ENCODE peak calls at places on chromosome 14, in six cellular contexts. R, T, E, G, P and Q are unnamed samples.

GRCh38 chr14:35215110-35215872 is 76.9 kb upstream of the PSMA6 start:
- DNase-seq in R (no peak), T (peak), E (no peak), G (peak), P (peak), Q (no peak)

GRCh38 chr14:96081767-96082400 is 42.7 kb downstream of the C14orf132 start:
- DNase-seq in R (no peak), T (no peak), E (no peak), G (no peak), P (no peak), Q (no peak)

GRCh38 chr14:100279563-100279962 is 26.7 kb downstream of the SLC25A29 start:
- DNase-seq in R (no peak), T (no peak), E (no peak), G (no peak), P (no peak), Q (no peak)

GRCh38 chr14:64732536-64733120 is 28.4 kb downstream of the PLEKHG3 start:
- DNase-seq in R (no peak), T (no peak), E (no peak), G (no peak), P (no peak), Q (no peak)

GRCh38 chr14:54362759-54363437 is 33.9 kb upstream of the CDKN3 start:
- DNase-seq in R (no peak), T (peak), E (no peak), G (no peak), P (no peak), Q (no peak)

GRCh38 chr14:50395448-50395847 is 1.2 kb downstream of the CDKL1 start:
- DNase-seq in R (no peak), T (no peak), E (peak), G (no peak), P (no peak), Q (no peak)

GRCh38 chr14:71551291-71551955 is 380.8 kb upstream of the RGS6 start:
- DNase-seq in R (no peak), T (peak), E (no peak), G (no peak), P (peak), Q (no peak)

GRCh38 chr14:68950111-68950510 is 29.0 kb downstream of the ACTN1 start:
- DNase-seq in R (no peak), T (peak), E (no peak), G (no peak), P (no peak), Q (no peak)

GRCh38 chr14:63478437-63478852 is 64.7 kb downstream of the PPP2R5E start:
- DNase-seq in R (no peak), T (no peak), E (no peak), G (no peak), P (no peak), Q (no peak)

GRCh38 chr14:103905861-103906456 is 22.3 kb upstream of the TDRD9 start:
- DNase-seq in R (no peak), T (no peak), E (no peak), G (no peak), P (no peak), Q (no peak)

GRCh38 chr14:74979442-74980397 is 23.0 kb upstream of the EIF2B2 start:
- DNase-seq in R (no peak), T (peak), E (no peak), G (no peak), P (no peak), Q (no peak)

GRCh38 chr14:94560782-94561655 is at the start of gene SERPINA4:
- DNase-seq in R (no peak), T (no peak), E (no peak), G (no peak), P (no peak), Q (no peak)

GRCh38 chr14:45249847-45250575 is 3.0 kb downstream of the MIS18BP1 start:
- DNase-seq in R (no peak), T (peak), E (peak), G (no peak), P (peak), Q (no peak)
- TF ChIP-seq CTCF in R (no peak), T (no peak), E (no peak), G (no peak), P (no peak), Q (no peak)

DNA sequence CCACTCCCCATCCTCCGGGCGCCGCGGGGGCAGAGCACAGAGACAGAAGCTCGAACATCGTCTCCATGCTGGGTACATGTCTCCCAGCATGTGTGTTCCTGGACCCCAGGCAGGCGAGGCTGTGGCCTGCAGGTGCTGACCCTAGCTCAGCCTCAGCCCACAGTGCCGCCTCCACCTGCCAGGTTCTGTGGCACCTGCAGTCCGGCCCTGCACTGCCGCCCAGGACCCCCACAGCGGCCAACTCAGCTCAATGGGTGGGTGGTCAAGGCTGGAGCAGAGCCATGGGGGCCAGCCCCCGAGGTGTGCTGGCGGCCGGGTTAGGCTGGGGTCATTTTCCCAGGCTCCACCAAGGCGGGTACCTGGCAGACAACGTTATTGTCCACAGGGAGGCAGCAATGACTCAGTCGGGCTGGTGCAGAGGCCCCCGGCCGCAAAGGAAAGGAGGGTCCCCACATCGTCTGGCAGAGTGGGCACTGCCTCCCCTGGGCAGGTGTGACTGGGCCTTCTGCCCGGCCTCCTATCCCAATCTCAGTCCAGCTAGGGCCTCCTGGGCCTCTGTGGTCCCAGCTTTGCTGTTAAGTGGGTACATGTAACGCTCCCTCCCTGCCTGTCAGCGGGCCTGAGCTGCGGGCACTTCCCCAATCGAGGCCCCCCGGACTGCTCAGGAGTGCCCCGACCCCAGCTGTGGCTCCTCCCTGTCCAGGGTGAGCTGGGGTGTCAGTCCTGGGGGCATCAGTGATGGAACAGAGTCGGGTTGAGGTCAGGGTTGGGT is 20.2 kb upstream of the NUDT14 start:
- DNase-seq in R (no peak), T (no peak), E (no peak), G (no peak), P (no peak), Q (no peak)
- TF ChIP-seq CTCF in R (peak), T (no peak), E (no peak), G (no peak), P (peak), Q (no peak)

DNA sequence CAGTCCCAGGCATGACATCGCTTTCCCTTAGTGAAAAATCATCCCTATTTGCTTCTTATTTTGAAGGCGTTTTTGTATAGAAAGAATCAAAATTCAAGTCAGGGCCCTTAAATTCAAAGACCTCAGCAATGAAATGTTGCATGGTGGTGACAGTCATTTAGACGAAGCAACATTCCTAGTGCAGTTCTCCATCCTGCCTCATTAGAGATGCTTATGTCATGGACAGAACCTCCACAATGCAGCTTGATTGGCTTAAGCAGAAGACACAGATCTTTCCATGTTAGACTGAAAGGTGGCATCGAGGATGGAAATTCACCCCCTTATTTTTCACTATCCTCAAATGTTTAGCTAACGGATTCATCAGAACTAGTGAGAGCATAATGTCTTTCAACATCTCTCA is 12.5 kb upstream of the NRDE2 start:
- DNase-seq in R (no peak), T (no peak), E (no peak), G (no peak), P (no peak), Q (no peak)
- TF ChIP-seq CTCF in R (no peak), T (no peak), E (no peak), G (no peak), P (no peak), Q (no peak)

GRCh38 chr14:31477248-31477647 is 10.6 kb downstream of the GPR33 start:
- DNase-seq in R (no peak), T (no peak), E (no peak), G (no peak), P (no peak), Q (no peak)

GRCh38 chr14:31484754-31485153 is 3.1 kb downstream of the GPR33 start:
- DNase-seq in R (no peak), T (no peak), E (no peak), G (no peak), P (no peak), Q (no peak)

GRCh38 chr14:31476131-31476917 is 11.5 kb downstream of the GPR33 start:
- DNase-seq in R (no peak), T (no peak), E (no peak), G (no peak), P (no peak), Q (no peak)

DNA sequence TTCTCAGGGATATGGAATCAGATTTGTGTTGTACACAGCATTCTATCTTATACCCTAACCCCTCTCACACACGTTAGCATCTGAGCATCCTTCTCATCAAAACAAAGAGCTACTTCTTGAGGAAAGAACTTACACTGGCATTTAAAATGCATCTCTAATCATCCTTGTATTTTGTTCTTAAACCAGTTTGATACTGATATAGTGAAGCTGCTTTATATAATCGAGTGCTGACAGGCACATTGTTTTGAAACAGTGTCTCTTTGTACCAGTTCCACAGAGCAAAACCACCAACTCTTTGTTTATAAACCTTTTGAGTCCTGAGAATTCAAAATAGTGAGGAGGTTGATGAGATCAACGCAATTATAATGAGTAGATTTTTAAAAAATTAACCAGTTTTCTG is 8.8 kb downstream of the GPR33 start:
- DNase-seq in R (no peak), T (no peak), E (no peak), G (no peak), P (no peak), Q (no peak)
- TF ChIP-seq CTCF in R (no peak), T (no peak), E (no peak), G (no peak), P (no peak), Q (no peak)

DNA sequence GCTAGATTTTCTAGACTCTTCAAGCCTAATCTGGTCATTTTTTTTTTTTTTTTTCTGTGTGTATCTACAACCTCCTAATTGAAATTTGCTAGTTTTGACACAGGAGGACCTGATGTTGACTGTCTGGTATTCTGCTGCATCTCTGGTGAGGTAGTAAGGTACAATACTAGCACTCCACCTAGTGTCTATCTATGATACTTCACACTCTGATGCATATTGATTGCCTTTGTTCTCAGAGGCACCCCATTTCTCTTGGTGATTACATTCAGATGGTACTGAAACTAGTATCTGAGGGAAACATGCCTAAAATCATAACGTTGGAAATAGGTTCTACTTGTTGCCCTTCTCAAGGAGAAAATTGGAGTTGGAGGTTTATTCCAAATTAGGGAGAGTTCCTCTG is 930.5 kb upstream of the NOVA1 start:
- DNase-seq in R (no peak), T (no peak), E (no peak), G (peak), P (no peak), Q (no peak)
- TF ChIP-seq CTCF in R (no peak), T (peak), E (no peak), G (peak), P (peak), Q (no peak)

GRCh38 chr14:65958664-65959562 is 527.3 kb upstream of the CCDC196 start:
- DNase-seq in R (no peak), T (peak), E (no peak), G (peak), P (peak), Q (no peak)
- TF ChIP-seq CTCF in R (peak), T (peak), E (no peak), G (peak), P (peak), Q (no peak)

DNA sequence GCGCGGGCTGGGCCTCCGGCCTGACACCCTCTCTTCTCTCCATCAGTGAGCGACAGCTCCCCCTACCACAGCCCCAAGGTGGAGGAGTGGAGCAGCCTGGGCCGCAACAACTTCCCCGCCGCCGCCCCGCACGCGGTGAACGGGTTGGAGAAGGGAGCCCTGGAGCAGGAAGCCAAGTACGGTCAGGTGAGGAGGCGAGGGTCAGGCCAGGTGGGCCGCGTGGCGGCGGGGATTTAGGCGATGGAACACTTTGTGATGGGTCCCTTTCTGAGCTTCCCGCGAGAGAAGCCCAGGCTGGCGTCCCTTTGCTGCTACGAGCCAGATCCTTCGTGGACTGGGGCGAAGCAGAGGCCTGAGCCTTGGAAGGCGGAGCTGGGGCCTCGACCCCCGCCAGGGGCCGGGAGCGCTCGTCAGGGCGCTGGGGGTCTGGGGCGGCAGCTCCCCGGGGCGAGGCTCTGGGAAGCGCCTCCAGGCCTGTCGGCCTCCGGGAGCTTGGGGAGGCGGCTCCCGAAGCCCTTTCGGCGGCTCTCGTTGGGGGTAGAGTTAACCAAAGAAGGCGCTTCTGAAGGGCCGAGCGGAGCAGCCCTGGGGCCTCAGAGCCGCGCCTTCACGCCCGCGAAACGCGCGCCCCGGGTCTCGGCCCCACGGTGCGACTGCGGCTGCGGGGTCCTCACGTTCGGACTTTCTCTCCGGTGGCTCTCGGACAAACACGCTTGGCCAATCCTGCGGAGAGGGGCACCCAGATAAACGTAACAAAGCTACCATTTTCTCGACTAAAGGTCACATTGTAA is 5.0 kb downstream of the PAX9 start:
- DNase-seq in R (peak), T (no peak), E (no peak), G (no peak), P (no peak), Q (no peak)
- TF ChIP-seq CTCF in R (no peak), T (no peak), E (no peak), G (no peak), P (no peak), Q (no peak)